ENCODE peak calls at places on chromosomes 16 and 17, in six cellular contexts. J is stimulated activated CD4-positive, alpha-beta T cell treated with anti-CD3 and anti-CD28 coated beads, Interleukin-2, amount 100 ng/mL, for 48 hours; N is NCI-H2107; B is T-helper 9 cell; L is putamen; P is heart right ventricle. E is an unnamed sample.

GRCh38 chr17:40532520-40533253 is 31.3 kb upstream of the TNS4 start:
- DNase-seq in J (no peak), N (no peak), B (no peak), L (no peak), P (no peak), E (no peak)

GRCh38 chr17:27577124-27577761 is 53.7 kb upstream of the LGALS9 start:
- DNase-seq in J (no peak), N (no peak), B (no peak), L (peak; percentile 76), P (no peak), E (no peak)

GRCh38 chr16:84103678-84104077 is 13.1 kb downstream of the MBTPS1 start:
- DNase-seq in J (no peak), N (no peak), B (no peak), L (no peak), P (no peak), E (no peak)

GRCh38 chr17:58268774-58269556 is 11.8 kb downstream of the MPO start:
- DNase-seq in J (no peak), N (no peak), B (no peak), L (no peak), P (no peak), E (no peak)

GRCh38 chr16:26453215-26453614 is 613.5 kb upstream of the C16orf82 start:
- DNase-seq in J (no peak), N (no peak), B (no peak), L (no peak), P (no peak), E (no peak)

GRCh38 chr17:67157732-67158639 is 87.0 kb downstream of the HELZ start:
- DNase-seq in J (no peak), N (no peak), B (no peak), L (peak; percentile 49), P (no peak), E (no peak)

GRCh38 chr16:21265104-21265825 is 12.8 kb downstream of the CRYM start:
- DNase-seq in J (no peak), N (no peak), B (no peak), L (no peak), P (peak; percentile 27), E (no peak)

GRCh38 chr16:30637952-30638351 is 12.8 kb upstream of the PRR14 start:
- DNase-seq in J (no peak), N (peak; percentile 39), B (no peak), L (no peak), P (no peak), E (no peak)

GRCh38 chr16:88724855-88725555 is 18.7 kb downstream of the CTU2 start:
- DNase-seq in J (no peak), N (no peak), B (no peak), L (no peak), P (no peak), E (no peak)

GRCh38 chr16:67034478-67034877 is 5.5 kb downstream of the CBFB start:
- DNase-seq in J (no peak), N (no peak), B (no peak), L (no peak), P (no peak), E (no peak)

GRCh38 chr17:81508639-81509047 is 4.0 kb downstream of the ACTG1 start:
- DNase-seq in J (no peak), N (no peak), B (no peak), L (no peak), P (no peak), E (no peak)

GRCh38 chr17:37839196-37839978 is 84.8 kb upstream of the TBC1D3K start:
- DNase-seq in J (no peak), N (no peak), B (no peak), L (no peak), P (no peak), E (no peak)

GRCh38 chr16:27370318-27370717 is 31.7 kb upstream of the IL21R start:
- DNase-seq in J (no peak), N (no peak), B (no peak), L (no peak), P (no peak), E (no peak)

GRCh38 chr16:81778861-81779539 is at the start of gene PLCG2:
- DNase-seq in J (peak; percentile 63), N (no peak), B (peak; percentile 45), L (peak; percentile 14), P (peak; percentile 77), E (peak; percentile 49)

GRCh38 chr16:83402160-83402794 is 405.5 kb upstream of the HSBP1 start:
- DNase-seq in J (no peak), N (no peak), B (no peak), L (no peak), P (no peak), E (no peak)

GRCh38 chr17:28712037-28712704 is 483 bp upstream of the PROCA1 start:
- DNase-seq in J (peak; percentile 53), N (no peak), B (peak; percentile 50), L (no peak), P (peak; percentile 68), E (peak; percentile 72)

GRCh38 chr16:68069511-68070248 is 15.5 kb upstream of the NFATC3 start:
- DNase-seq in J (no peak), N (no peak), B (no peak), L (no peak), P (peak; percentile 47), E (no peak)

GRCh38 chr16:17607075-17607509 is 136.3 kb upstream of the XYLT1 start:
- DNase-seq in J (no peak), N (no peak), B (no peak), L (no peak), P (no peak), E (no peak)

GRCh38 chr17:61007980-61008379 is 330.3 kb downstream of the BCAS3 start:
- DNase-seq in J (no peak), N (no peak), B (no peak), L (peak; percentile 29), P (no peak), E (no peak)

GRCh38 chr17:3928394-3928793 is 12.1 kb upstream of the P2RX1 start:
- DNase-seq in J (no peak), N (no peak), B (no peak), L (no peak), P (no peak), E (no peak)

GRCh38 chr17:40307001-40307690 is 1.8 kb upstream of the RARA start:
- DNase-seq in J (no peak), N (no peak), B (no peak), L (no peak), P (no peak), E (peak; percentile 50)

GRCh38 chr16:73036074-73036826 is 11.7 kb downstream of the ZFHX3 start:
- DNase-seq in J (no peak), N (no peak), B (no peak), L (no peak), P (no peak), E (no peak)

GRCh38 chr17:74427763-74428153 is 4.1 kb upstream of the GPRC5C start:
- DNase-seq in J (no peak), N (no peak), B (no peak), L (no peak), P (no peak), E (no peak)

GRCh38 chr17:83181991-83182619 is 102.7 kb downstream of the METRNL start:
- DNase-seq in J (no peak), N (no peak), B (no peak), L (no peak), P (no peak), E (peak; percentile 18)

GRCh38 chr17:688100-688989 is 26.3 kb downstream of the VPS53 start:
- DNase-seq in J (no peak), N (no peak), B (no peak), L (no peak), P (no peak), E (no peak)

GRCh38 chr17:59838196-59838911 is 54.4 kb downstream of the TUBD1 start:
- DNase-seq in J (no peak), N (no peak), B (no peak), L (no peak), P (no peak), E (no peak)

GRCh38 chr16:88065747-88066142 is 114.5 kb downstream of the BANP start:
- DNase-seq in J (no peak), N (no peak), B (no peak), L (no peak), P (no peak), E (no peak)

GRCh38 chr16:21937387-21937829 is 15.8 kb upstream of the UQCRC2 start:
- DNase-seq in J (no peak), N (no peak), B (no peak), L (no peak), P (no peak), E (no peak)

GRCh38 chr17:61484174-61484573 is 32.0 kb downstream of the TBX4 start:
- DNase-seq in J (no peak), N (no peak), B (no peak), L (no peak), P (no peak), E (no peak)

GRCh38 chr16:84766978-84767773 is 52.6 kb upstream of the CRISPLD2 start:
- DNase-seq in J (no peak), N (no peak), B (no peak), L (no peak), P (no peak), E (no peak)

GRCh38 chr17:81097943-81098308 is 63.0 kb downstream of the BAIAP2 start:
- DNase-seq in J (no peak), N (no peak), B (no peak), L (no peak), P (no peak), E (no peak)